ENCODE peak calls at places on chromosomes 4 and X, in four cellular contexts. One of them, this sample, is unnamed.

GRCh38 chr4:560731-561211 is 15.3 kb downstream of the TMEM271 start:
- DNase-seq in SK-N-SH: no peak
- DNase-seq in WTC11: no peak
- DNase-seq in HepG2: no peak
- DNase-seq in this sample: no peak

GRCh38 chr4:19278665-19279064 is 973.0 kb upstream of the SLIT2 start:
- DNase-seq in SK-N-SH: no peak
- DNase-seq in WTC11: no peak
- DNase-seq in HepG2: no peak
- DNase-seq in this sample: no peak

GRCh38 chr4:151228196-151229119 is 48.5 kb upstream of the PRSS48 start:
- DNase-seq in SK-N-SH: no peak
- DNase-seq in WTC11: no peak
- DNase-seq in HepG2: no peak
- DNase-seq in this sample: no peak

GRCh38 chrX:135086197-135086854 is 34.0 kb downstream of the ETDB start:
- DNase-seq in SK-N-SH: peak
- DNase-seq in WTC11: no peak
- DNase-seq in HepG2: peak
- DNase-seq in this sample: peak

GRCh38 chr4:176475091-176475490 is 155.3 kb downstream of the SPCS3 start:
- DNase-seq in SK-N-SH: no peak
- DNase-seq in WTC11: no peak
- DNase-seq in HepG2: no peak
- DNase-seq in this sample: no peak

GRCh38 chr4:79673321-79673720 is 265.3 kb upstream of the GK2 start:
- DNase-seq in SK-N-SH: no peak
- DNase-seq in WTC11: no peak
- DNase-seq in HepG2: no peak
- DNase-seq in this sample: no peak

GRCh38 chrX:86806786-86807185 is 658.5 kb downstream of the DACH2 start:
- DNase-seq in SK-N-SH: peak
- DNase-seq in WTC11: peak
- DNase-seq in HepG2: peak
- DNase-seq in this sample: peak

GRCh38 chr4:185232370-185232769 is 23.0 kb downstream of the SNX25 start:
- DNase-seq in SK-N-SH: peak
- DNase-seq in WTC11: no peak
- DNase-seq in HepG2: no peak
- DNase-seq in this sample: no peak

GRCh38 chrX:147803948-147804347 is 107.8 kb upstream of the FMR1 start:
- DNase-seq in SK-N-SH: peak
- DNase-seq in WTC11: no peak
- DNase-seq in HepG2: peak
- DNase-seq in this sample: no peak

GRCh38 chrX:110741213-110741796 is 54.3 kb downstream of the CHRDL1 start:
- DNase-seq in SK-N-SH: no peak
- DNase-seq in WTC11: no peak
- DNase-seq in HepG2: no peak
- DNase-seq in this sample: no peak

GRCh38 chrX:13008851-13009250 is 33.9 kb downstream of the TMSB4X start:
- DNase-seq in SK-N-SH: no peak
- DNase-seq in WTC11: no peak
- DNase-seq in HepG2: no peak
- DNase-seq in this sample: no peak

GRCh38 chrX:145821291-145821897 is 3.8 kb downstream of the SLITRK2 start:
- DNase-seq in SK-N-SH: no peak
- DNase-seq in WTC11: no peak
- DNase-seq in HepG2: no peak
- DNase-seq in this sample: no peak

GRCh38 chr4:5893013-5893580 is at the start of gene CRMP1:
- DNase-seq in SK-N-SH: peak
- DNase-seq in WTC11: peak
- DNase-seq in HepG2: no peak
- DNase-seq in this sample: no peak

GRCh38 chrX:107894038-107894437 is 68.4 kb downstream of the MID2 start:
- DNase-seq in SK-N-SH: peak
- DNase-seq in WTC11: no peak
- DNase-seq in HepG2: peak
- DNase-seq in this sample: peak

GRCh38 chr4:184746532-184746870 is 12.6 kb upstream of the CENPU start:
- DNase-seq in SK-N-SH: no peak
- DNase-seq in WTC11: no peak
- DNase-seq in HepG2: no peak
- DNase-seq in this sample: no peak

DNA sequence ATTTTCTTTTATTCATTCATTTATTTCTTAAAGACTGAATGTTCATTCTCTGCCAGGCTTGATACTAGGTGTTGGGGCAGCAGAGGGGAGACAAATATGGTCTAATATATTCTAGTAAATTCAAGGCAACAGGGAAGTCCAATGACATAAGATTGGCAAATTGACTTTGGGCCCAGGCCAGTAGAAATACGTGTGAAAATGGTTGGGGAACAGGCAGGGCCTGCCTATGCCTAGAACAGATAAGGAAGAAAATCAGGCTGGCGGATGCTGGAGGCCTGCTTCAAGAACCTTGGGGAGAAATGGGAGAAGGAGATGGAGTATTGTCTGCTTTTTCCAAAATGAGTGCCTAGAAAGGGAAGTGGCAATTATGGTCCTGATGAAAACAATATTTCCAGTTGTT is 108.6 kb downstream of the RTL5 start:
- DNase-seq in SK-N-SH: no peak
- DNase-seq in WTC11: no peak
- DNase-seq in HepG2: no peak
- DNase-seq in this sample: no peak
- TF ChIP-seq FOXJ3 in SK-N-SH: no peak
- TF ChIP-seq FOXJ3 in WTC11: no peak
- TF ChIP-seq FOXJ3 in HepG2: no peak
- TF ChIP-seq FOXJ3 in this sample: no peak

GRCh38 chr4:38072578-38072977 is 112.4 kb downstream of the PTTG2 start:
- DNase-seq in SK-N-SH: no peak
- DNase-seq in WTC11: no peak
- DNase-seq in HepG2: no peak
- DNase-seq in this sample: no peak
- TF ChIP-seq FOXJ3 in SK-N-SH: no peak
- TF ChIP-seq FOXJ3 in WTC11: no peak
- TF ChIP-seq FOXJ3 in HepG2: no peak
- TF ChIP-seq FOXJ3 in this sample: no peak

GRCh38 chr4:53917719-53918118 is 146.7 kb downstream of the CHIC2 start:
- DNase-seq in SK-N-SH: no peak
- DNase-seq in WTC11: no peak
- DNase-seq in HepG2: no peak
- DNase-seq in this sample: no peak

GRCh38 chr4:53913098-53913497 is 151.3 kb downstream of the CHIC2 start:
- DNase-seq in SK-N-SH: no peak
- DNase-seq in WTC11: no peak
- DNase-seq in HepG2: no peak
- DNase-seq in this sample: no peak

GRCh38 chr4:53913771-53914170 is 150.6 kb downstream of the CHIC2 start:
- DNase-seq in SK-N-SH: no peak
- DNase-seq in WTC11: no peak
- DNase-seq in HepG2: no peak
- DNase-seq in this sample: no peak

GRCh38 chr4:53916431-53916889 is 147.9 kb downstream of the CHIC2 start:
- DNase-seq in SK-N-SH: no peak
- DNase-seq in WTC11: no peak
- DNase-seq in HepG2: no peak
- DNase-seq in this sample: no peak

GRCh38 chr4:53914313-53915016 is 149.9 kb downstream of the CHIC2 start:
- DNase-seq in SK-N-SH: no peak
- DNase-seq in WTC11: no peak
- DNase-seq in HepG2: no peak
- DNase-seq in this sample: no peak
- TF ChIP-seq FOXJ3 in SK-N-SH: no peak
- TF ChIP-seq FOXJ3 in WTC11: no peak
- TF ChIP-seq FOXJ3 in HepG2: no peak
- TF ChIP-seq FOXJ3 in this sample: no peak

GRCh38 chr4:134470544-134470943 is 269.0 kb upstream of the PABPC4L start:
- DNase-seq in SK-N-SH: no peak
- DNase-seq in WTC11: peak
- DNase-seq in HepG2: peak
- DNase-seq in this sample: no peak

GRCh38 chr4:134463771-134464170 is 262.2 kb upstream of the PABPC4L start:
- DNase-seq in SK-N-SH: no peak
- DNase-seq in WTC11: no peak
- DNase-seq in HepG2: no peak
- DNase-seq in this sample: no peak

DNA sequence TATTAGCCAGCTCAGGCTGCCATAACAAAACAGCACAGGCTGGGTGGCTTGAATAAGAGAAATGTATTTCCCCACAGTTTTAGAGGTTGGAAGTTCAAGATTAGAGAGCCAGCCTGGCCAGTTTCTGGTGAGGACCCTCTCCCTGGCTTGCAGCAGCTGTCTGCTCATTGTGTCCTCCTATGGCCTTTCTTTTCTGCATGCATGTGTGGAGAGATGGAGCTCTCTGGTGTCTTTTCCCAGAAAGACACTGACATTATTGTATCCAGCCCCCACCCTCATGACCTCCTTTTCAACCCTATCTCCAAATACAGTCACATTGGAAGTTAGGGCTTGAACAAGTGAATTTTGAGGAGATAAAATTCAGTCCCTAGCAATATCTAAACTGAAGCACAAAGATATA is 263.8 kb upstream of the PABPC4L start:
- DNase-seq in SK-N-SH: no peak
- DNase-seq in WTC11: no peak
- DNase-seq in HepG2: no peak
- DNase-seq in this sample: no peak
- TF ChIP-seq FOXJ3 in SK-N-SH: no peak
- TF ChIP-seq FOXJ3 in WTC11: no peak
- TF ChIP-seq FOXJ3 in HepG2: no peak
- TF ChIP-seq FOXJ3 in this sample: no peak

GRCh38 chr4:70908993-70909556 is 6.9 kb downstream of the MOB1B start:
- DNase-seq in SK-N-SH: no peak
- DNase-seq in WTC11: no peak
- DNase-seq in HepG2: no peak
- DNase-seq in this sample: no peak
- TF ChIP-seq FOXJ3 in SK-N-SH: no peak
- TF ChIP-seq FOXJ3 in WTC11: no peak
- TF ChIP-seq FOXJ3 in HepG2: no peak
- TF ChIP-seq FOXJ3 in this sample: no peak

GRCh38 chr4:37981425-37981824 is 21.2 kb downstream of the PTTG2 start:
- DNase-seq in SK-N-SH: no peak
- DNase-seq in WTC11: no peak
- DNase-seq in HepG2: no peak
- DNase-seq in this sample: no peak
- TF ChIP-seq FOXJ3 in SK-N-SH: no peak
- TF ChIP-seq FOXJ3 in WTC11: no peak
- TF ChIP-seq FOXJ3 in HepG2: no peak
- TF ChIP-seq FOXJ3 in this sample: no peak

DNA sequence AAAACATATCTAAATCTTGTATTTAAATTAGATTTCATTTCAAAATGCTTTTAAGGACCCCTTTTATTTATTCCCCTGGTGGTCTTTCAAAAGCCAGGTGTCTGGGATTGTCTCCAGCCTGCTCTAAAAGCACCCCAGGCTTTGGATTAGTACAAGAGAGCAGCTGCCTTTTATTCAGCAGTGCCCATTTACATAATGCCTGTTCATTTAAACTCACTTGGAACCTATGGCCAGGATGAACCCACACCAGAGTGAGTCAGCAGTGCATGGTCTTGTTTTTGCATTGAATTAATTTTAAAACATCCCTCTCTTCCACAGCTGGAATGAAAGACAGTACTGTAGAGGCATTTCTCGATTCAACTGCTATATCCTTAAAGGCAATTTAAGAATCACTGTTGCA is 64.1 kb upstream of the TENM3 start:
- DNase-seq in SK-N-SH: peak
- DNase-seq in WTC11: no peak
- DNase-seq in HepG2: no peak
- DNase-seq in this sample: no peak
- TF ChIP-seq FOXJ3 in SK-N-SH: no peak
- TF ChIP-seq FOXJ3 in WTC11: no peak
- TF ChIP-seq FOXJ3 in HepG2: no peak
- TF ChIP-seq FOXJ3 in this sample: no peak

This sample was measured in K562.